ENCODE peak calls at places on chromosomes 16 and 17, in four cellular contexts. R is esophagus squamous epithelium, U is Peyer's patch, E is IMR-90. Q is an unnamed sample. For H3K4me1, the result is how much of the 10 kb centered on the place peaks cover.

GRCh38 chr17:31715436-31715835 is 143.6 kb downstream of the COPRS start:
- DNase-seq in E (no peak), U (no peak), R (no peak), Q (no peak)

GRCh38 chr17:45098869-45099616 is 33.3 kb downstream of the PLCD3 start:
- DNase-seq in R (no peak), U (peak), E (peak), Q (peak)

GRCh38 chr17:19702231-19702641 is 14.1 kb downstream of the SLC47A2 start:
- DNase-seq in R (no peak), E (no peak), U (no peak), Q (no peak)

GRCh38 chr17:48459070-48459469 is 29.1 kb upstream of the SKAP1 start:
- DNase-seq in U (no peak), R (no peak), E (no peak), Q (no peak)

GRCh38 chr17:82050761-82051641 is 610 bp downstream of the RFNG start:
- DNase-seq in U (no peak), R (no peak), E (no peak), Q (no peak)

GRCh38 chr16:62478903-62479458 is 442.7 kb upstream of the CDH8 start:
- DNase-seq in R (no peak), U (no peak), E (no peak), Q (no peak)

GRCh38 chr16:54402270-54402669 is 115.7 kb upstream of the IRX3 start:
- DNase-seq in R (no peak), U (no peak), E (no peak), Q (no peak)

GRCh38 chr16:88871730-88872416 is 5.4 kb upstream of the PABPN1L start:
- DNase-seq in R (no peak), U (no peak), E (no peak), Q (no peak)

GRCh38 chr17:67194134-67194533 is 50.9 kb downstream of the HELZ start:
- DNase-seq in R (no peak), E (peak), U (no peak), Q (peak)

GRCh38 chr16:71666264-71666663 is 40.3 kb downstream of the MARVELD3 start:
- DNase-seq in E (no peak), R (no peak), U (no peak), Q (no peak)

GRCh38 chr17:78383725-78384471 is 5.4 kb downstream of the PGS1 start:
- DNase-seq in R (peak), U (peak), E (peak), Q (peak)

GRCh38 chr17:8002646-8003593 is 505 bp downstream of the GUCY2D start:
- DNase-seq in E (no peak), U (no peak), R (no peak), Q (no peak)
- H3K4me3 ChIP-seq in E (no peak), U (peak), R (no peak), Q (no peak)

GRCh38 chr16:30997000-30997886 is 12.2 kb downstream of the HSD3B7 start:
- DNase-seq in U (peak), E (peak), R (no peak), Q (peak)
- TF ChIP-seq POLR2A in U (no peak), E (no peak), R (no peak), Q (no peak)

GRCh38 chr17:35817196-35817595 is 7.9 kb downstream of the TAF15 start:
- DNase-seq in U (no peak), E (peak), R (no peak), Q (no peak)

GRCh38 chr17:35816723-35817122 is 7.4 kb downstream of the TAF15 start:
- DNase-seq in R (no peak), U (no peak), E (no peak), Q (peak)

GRCh38 chr17:35821308-35821707 is 12.0 kb downstream of the TAF15 start:
- DNase-seq in U (no peak), R (no peak), E (no peak), Q (no peak)

GRCh38 chr17:35825206-35825605 is 15.9 kb downstream of the TAF15 start:
- DNase-seq in R (no peak), U (no peak), E (no peak), Q (no peak)

DNA sequence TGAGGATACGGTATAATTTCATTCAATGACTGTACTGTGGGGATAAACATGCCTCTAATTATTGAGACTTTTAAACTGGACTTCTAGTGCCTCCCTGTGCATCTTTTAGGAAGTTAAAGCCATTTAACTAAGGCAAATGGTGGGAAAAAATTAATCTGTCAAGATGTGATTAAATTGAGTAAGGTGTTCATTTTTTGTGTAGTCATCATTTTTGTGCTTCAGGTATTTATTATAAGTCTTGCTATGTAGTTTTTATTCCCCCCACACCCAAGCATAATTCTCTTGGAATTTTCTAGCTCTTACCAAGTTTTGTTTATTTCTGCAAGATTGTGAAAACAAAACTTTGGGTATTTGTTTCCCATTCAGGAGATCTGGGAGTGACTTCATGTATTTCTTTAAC is 10.2 kb downstream of the TAF15 start:
- DNase-seq in R (no peak), E (no peak), U (no peak), Q (no peak)
- H3K4me1 ChIP-seq in R (under half), E (under half), U (under half), Q (under half)

GRCh38 chr17:49677134-49677932 is 564 bp downstream of the SPOP start:
- DNase-seq in R (peak), E (peak), U (peak), Q (peak)
- H3K4me3 ChIP-seq in R (peak), E (peak), U (peak), Q (peak)

DNA sequence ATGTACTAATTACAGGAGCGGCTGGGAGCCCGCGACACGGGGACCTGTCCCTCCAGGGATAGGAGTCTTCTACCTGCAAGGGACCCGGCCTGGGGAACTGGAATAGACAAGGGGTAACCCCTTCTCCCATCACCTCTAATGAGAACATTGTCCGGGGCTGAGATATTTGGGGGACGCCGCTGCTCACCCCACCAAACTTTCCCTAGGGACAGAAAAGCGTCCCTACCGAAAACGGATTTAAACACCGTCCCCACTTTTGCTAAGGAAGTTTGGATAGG is 3.4 kb upstream of the SOX9 start:
- DNase-seq in U (no peak), R (no peak), E (no peak), Q (no peak)
- TF ChIP-seq POLR2A in U (no peak), R (no peak), E (no peak), Q (no peak)